ENCODE peak calls at places on chromosomes 6 and 20, in nine cellular contexts. One of them, this sample, is unnamed.

GRCh38 chr20:44125332-44126127 is 61.5 kb downstream of the JPH2 start:
- DNase-seq in vagina: no peak
- DNase-seq in Panc1: no peak
- DNase-seq in stomach: no peak
- DNase-seq in spleen: no peak
- DNase-seq in suprapubic skin: no peak
- DNase-seq in HCT116: no peak
- DNase-seq in endothelial cell of umbilical vein: no peak
- DNase-seq in sigmoid colon: peak
- DNase-seq in this sample: no peak

GRCh38 chr6:116087437-116088027 is 13.1 kb upstream of the NT5DC1 start:
- DNase-seq in spleen: no peak
- DNase-seq in suprapubic skin: no peak
- DNase-seq in vagina: no peak
- DNase-seq in endothelial cell of umbilical vein: no peak
- DNase-seq in stomach: no peak
- DNase-seq in HCT116: no peak
- DNase-seq in Panc1: no peak
- DNase-seq in sigmoid colon: no peak
- DNase-seq in this sample: no peak

GRCh38 chr20:25867776-25868649 is 171.4 kb upstream of the ZNF337 start:
- DNase-seq in sigmoid colon: peak
- DNase-seq in endothelial cell of umbilical vein: peak
- DNase-seq in Panc1: no peak
- DNase-seq in vagina: no peak
- DNase-seq in HCT116: no peak
- DNase-seq in suprapubic skin: no peak
- DNase-seq in spleen: peak
- DNase-seq in stomach: peak
- DNase-seq in this sample: peak

GRCh38 chr6:35388772-35389352 is 46.5 kb downstream of the PPARD start:
- DNase-seq in spleen: no peak
- DNase-seq in suprapubic skin: no peak
- DNase-seq in HCT116: no peak
- DNase-seq in Panc1: no peak
- DNase-seq in vagina: no peak
- DNase-seq in sigmoid colon: no peak
- DNase-seq in endothelial cell of umbilical vein: no peak
- DNase-seq in stomach: no peak
- DNase-seq in this sample: no peak

GRCh38 chr20:5195655-5196054 is 68.8 kb downstream of the CDS2 start:
- DNase-seq in sigmoid colon: no peak
- DNase-seq in HCT116: no peak
- DNase-seq in suprapubic skin: no peak
- DNase-seq in vagina: no peak
- DNase-seq in stomach: no peak
- DNase-seq in spleen: no peak
- DNase-seq in Panc1: no peak
- DNase-seq in endothelial cell of umbilical vein: no peak
- DNase-seq in this sample: no peak

GRCh38 chr20:12355185-12355584 is 437.5 kb downstream of the BTBD3 start:
- DNase-seq in HCT116: no peak
- DNase-seq in endothelial cell of umbilical vein: no peak
- DNase-seq in sigmoid colon: no peak
- DNase-seq in suprapubic skin: no peak
- DNase-seq in spleen: no peak
- DNase-seq in stomach: no peak
- DNase-seq in Panc1: no peak
- DNase-seq in vagina: no peak
- DNase-seq in this sample: no peak

GRCh38 chr20:24420567-24420966 is 48.9 kb upstream of the SYNDIG1 start:
- DNase-seq in vagina: no peak
- DNase-seq in suprapubic skin: no peak
- DNase-seq in spleen: no peak
- DNase-seq in stomach: no peak
- DNase-seq in endothelial cell of umbilical vein: no peak
- DNase-seq in sigmoid colon: no peak
- DNase-seq in HCT116: no peak
- DNase-seq in Panc1: no peak
- DNase-seq in this sample: no peak

GRCh38 chr6:143542915-143543314 is 31.4 kb upstream of the FUCA2 start:
- DNase-seq in sigmoid colon: no peak
- DNase-seq in spleen: no peak
- DNase-seq in stomach: no peak
- DNase-seq in HCT116: no peak
- DNase-seq in vagina: no peak
- DNase-seq in suprapubic skin: no peak
- DNase-seq in endothelial cell of umbilical vein: no peak
- DNase-seq in Panc1: no peak
- DNase-seq in this sample: no peak

GRCh38 chr6:166313255-166314070 is 5.3 kb upstream of the PRR18 start:
- DNase-seq in stomach: peak
- DNase-seq in suprapubic skin: no peak
- DNase-seq in vagina: no peak
- DNase-seq in spleen: no peak
- DNase-seq in Panc1: peak
- DNase-seq in sigmoid colon: no peak
- DNase-seq in HCT116: peak
- DNase-seq in endothelial cell of umbilical vein: peak
- DNase-seq in this sample: no peak

GRCh38 chr6:136149311-136149710 is 100.8 kb downstream of the MTFR2 start:
- DNase-seq in vagina: no peak
- DNase-seq in suprapubic skin: no peak
- DNase-seq in spleen: no peak
- DNase-seq in HCT116: no peak
- DNase-seq in Panc1: no peak
- DNase-seq in stomach: no peak
- DNase-seq in endothelial cell of umbilical vein: no peak
- DNase-seq in sigmoid colon: no peak
- DNase-seq in this sample: no peak

GRCh38 chr6:27617700-27618689 is 145.1 kb upstream of the ZNF184 start:
- DNase-seq in spleen: no peak
- DNase-seq in suprapubic skin: no peak
- DNase-seq in endothelial cell of umbilical vein: peak
- DNase-seq in vagina: no peak
- DNase-seq in HCT116: peak
- DNase-seq in sigmoid colon: no peak
- DNase-seq in stomach: no peak
- DNase-seq in Panc1: no peak
- DNase-seq in this sample: no peak

GRCh38 chr6:164825386-164825785 is 484.0 kb downstream of the C6orf118 start:
- DNase-seq in Panc1: no peak
- DNase-seq in HCT116: no peak
- DNase-seq in sigmoid colon: no peak
- DNase-seq in vagina: no peak
- DNase-seq in spleen: no peak
- DNase-seq in suprapubic skin: no peak
- DNase-seq in endothelial cell of umbilical vein: no peak
- DNase-seq in stomach: no peak
- DNase-seq in this sample: no peak

GRCh38 chr6:135496805-135497411 is 632 bp downstream of the AHI1 start:
- DNase-seq in sigmoid colon: no peak
- DNase-seq in spleen: no peak
- DNase-seq in endothelial cell of umbilical vein: no peak
- DNase-seq in vagina: no peak
- DNase-seq in stomach: no peak
- DNase-seq in HCT116: no peak
- DNase-seq in suprapubic skin: no peak
- DNase-seq in Panc1: no peak
- DNase-seq in this sample: no peak

GRCh38 chr6:71887006-71887743 is 825 bp downstream of the RIMS1 start:
- DNase-seq in vagina: no peak
- DNase-seq in HCT116: no peak
- DNase-seq in spleen: peak
- DNase-seq in Panc1: no peak
- DNase-seq in suprapubic skin: no peak
- DNase-seq in endothelial cell of umbilical vein: peak
- DNase-seq in sigmoid colon: peak
- DNase-seq in stomach: no peak
- DNase-seq in this sample: no peak

DNA sequence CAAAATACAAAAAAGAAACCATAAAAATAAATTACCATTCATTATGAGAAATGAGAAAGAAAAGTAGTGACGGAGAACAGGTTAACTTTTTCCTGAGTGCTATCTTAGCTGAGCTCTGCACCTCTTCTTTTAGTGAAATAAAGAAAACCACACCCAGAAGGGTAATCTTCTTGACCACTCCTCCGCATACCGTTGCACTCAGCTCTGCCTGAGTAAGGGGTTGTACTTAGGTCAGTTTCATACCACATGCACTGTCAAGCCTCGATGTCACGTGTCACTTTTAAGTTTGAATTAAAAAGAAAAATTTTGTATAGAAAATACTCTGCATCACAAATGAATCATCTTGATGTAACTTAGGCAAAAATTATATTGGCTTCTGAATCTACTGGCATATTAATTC is 2.8 kb downstream of the EZR start:
- DNase-seq in suprapubic skin: no peak
- DNase-seq in stomach: no peak
- DNase-seq in endothelial cell of umbilical vein: no peak
- DNase-seq in HCT116: no peak
- DNase-seq in spleen: no peak
- DNase-seq in vagina: no peak
- DNase-seq in Panc1: no peak
- DNase-seq in sigmoid colon: no peak
- DNase-seq in this sample: no peak
- H3K4me3 ChIP-seq in suprapubic skin: peak
- H3K4me3 ChIP-seq in stomach: peak
- H3K4me3 ChIP-seq in endothelial cell of umbilical vein: no peak
- H3K4me3 ChIP-seq in HCT116: peak
- H3K4me3 ChIP-seq in spleen: peak
- H3K4me3 ChIP-seq in vagina: no peak
- H3K4me3 ChIP-seq in Panc1: peak
- H3K4me3 ChIP-seq in sigmoid colon: no peak
- H3K4me3 ChIP-seq in this sample: peak

GRCh38 chr6:12490904-12491571 is 200.9 kb downstream of the EDN1 start:
- DNase-seq in sigmoid colon: no peak
- DNase-seq in vagina: no peak
- DNase-seq in stomach: no peak
- DNase-seq in spleen: no peak
- DNase-seq in HCT116: no peak
- DNase-seq in suprapubic skin: no peak
- DNase-seq in Panc1: no peak
- DNase-seq in endothelial cell of umbilical vein: peak
- DNase-seq in this sample: no peak
- TF ChIP-seq POLR2AphosphoS5 in sigmoid colon: no peak
- TF ChIP-seq POLR2AphosphoS5 in vagina: no peak
- TF ChIP-seq POLR2AphosphoS5 in stomach: no peak
- TF ChIP-seq POLR2AphosphoS5 in spleen: no peak
- TF ChIP-seq POLR2AphosphoS5 in HCT116: no peak
- TF ChIP-seq POLR2AphosphoS5 in suprapubic skin: no peak
- TF ChIP-seq POLR2AphosphoS5 in Panc1: no peak
- TF ChIP-seq POLR2AphosphoS5 in endothelial cell of umbilical vein: peak
- TF ChIP-seq POLR2AphosphoS5 in this sample: no peak

GRCh38 chr6:5672581-5673011 is 334.1 kb downstream of the NRN1 start:
- DNase-seq in sigmoid colon: peak
- DNase-seq in spleen: no peak
- DNase-seq in vagina: no peak
- DNase-seq in endothelial cell of umbilical vein: no peak
- DNase-seq in suprapubic skin: no peak
- DNase-seq in stomach: no peak
- DNase-seq in HCT116: no peak
- DNase-seq in Panc1: no peak
- DNase-seq in this sample: no peak

GRCh38 chr6:5673016-5673415 is 333.7 kb downstream of the NRN1 start:
- DNase-seq in sigmoid colon: no peak
- DNase-seq in HCT116: no peak
- DNase-seq in endothelial cell of umbilical vein: no peak
- DNase-seq in stomach: no peak
- DNase-seq in Panc1: no peak
- DNase-seq in vagina: no peak
- DNase-seq in suprapubic skin: no peak
- DNase-seq in spleen: no peak
- DNase-seq in this sample: no peak

GRCh38 chr6:5671162-5671561 is 335.6 kb downstream of the NRN1 start:
- DNase-seq in HCT116: no peak
- DNase-seq in Panc1: no peak
- DNase-seq in sigmoid colon: no peak
- DNase-seq in spleen: no peak
- DNase-seq in vagina: no peak
- DNase-seq in stomach: no peak
- DNase-seq in suprapubic skin: no peak
- DNase-seq in endothelial cell of umbilical vein: no peak
- DNase-seq in this sample: no peak

GRCh38 chr6:5670381-5670780 is 336.3 kb downstream of the NRN1 start:
- DNase-seq in endothelial cell of umbilical vein: no peak
- DNase-seq in sigmoid colon: no peak
- DNase-seq in stomach: no peak
- DNase-seq in Panc1: no peak
- DNase-seq in suprapubic skin: no peak
- DNase-seq in HCT116: no peak
- DNase-seq in vagina: no peak
- DNase-seq in spleen: no peak
- DNase-seq in this sample: no peak

DNA sequence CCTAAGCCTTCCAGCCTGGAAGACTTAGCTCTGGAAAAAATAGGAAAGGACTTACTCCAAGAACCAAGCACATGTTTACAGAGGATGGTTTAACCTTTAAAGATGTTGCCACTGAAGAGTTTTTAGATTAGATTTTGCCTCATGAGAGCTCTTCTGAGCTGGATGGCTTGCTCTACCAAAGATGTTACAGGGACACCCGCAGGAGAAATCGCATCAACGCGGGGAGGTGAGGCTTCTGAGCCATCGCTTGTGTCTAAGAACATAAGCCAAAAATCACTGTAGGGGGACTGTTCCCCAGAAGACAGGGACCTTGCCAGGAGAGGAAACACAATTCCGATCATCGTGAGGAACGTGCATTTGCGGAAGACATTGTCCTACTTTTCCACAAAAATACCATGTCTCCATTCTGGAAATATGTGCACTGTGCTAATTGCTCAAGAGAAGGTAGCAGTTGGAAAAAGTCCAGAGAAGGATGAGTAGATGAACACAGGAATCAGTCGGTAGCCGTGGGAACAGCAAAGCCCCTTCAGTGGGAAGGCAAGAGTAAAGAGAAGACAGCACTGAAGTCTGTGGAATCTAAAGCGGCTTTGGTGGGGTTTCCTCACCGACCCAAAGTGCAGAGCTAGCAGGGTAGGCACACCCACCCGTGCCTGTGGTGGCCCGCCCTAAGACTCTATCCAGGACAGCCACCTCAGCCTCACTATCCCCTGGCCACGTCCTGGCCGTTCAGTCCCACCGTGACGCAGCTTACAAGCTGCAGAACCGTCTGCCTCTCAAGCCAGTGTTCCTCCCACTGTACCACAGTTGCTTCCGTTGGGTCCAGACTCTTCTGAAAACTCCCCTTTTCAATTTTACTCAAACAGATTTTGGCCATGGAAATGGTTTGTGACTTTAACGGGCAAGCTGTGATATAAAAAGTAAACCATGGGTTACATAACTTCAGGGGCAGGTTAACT is 334.8 kb downstream of the NRN1 start:
- DNase-seq in vagina: no peak
- DNase-seq in Panc1: no peak
- DNase-seq in suprapubic skin: no peak
- DNase-seq in spleen: no peak
- DNase-seq in HCT116: no peak
- DNase-seq in stomach: no peak
- DNase-seq in endothelial cell of umbilical vein: no peak
- DNase-seq in sigmoid colon: peak
- DNase-seq in this sample: no peak
- H3K4me3 ChIP-seq in vagina: peak
- H3K4me3 ChIP-seq in Panc1: no peak
- H3K4me3 ChIP-seq in suprapubic skin: no peak
- H3K4me3 ChIP-seq in spleen: no peak
- H3K4me3 ChIP-seq in HCT116: no peak
- H3K4me3 ChIP-seq in stomach: no peak
- H3K4me3 ChIP-seq in endothelial cell of umbilical vein: no peak
- H3K4me3 ChIP-seq in sigmoid colon: no peak
- H3K4me3 ChIP-seq in this sample: no peak

GRCh38 chr20:3312940-3313656 is 74.1 kb upstream of the SLC4A11 start:
- DNase-seq in spleen: no peak
- DNase-seq in Panc1: no peak
- DNase-seq in endothelial cell of umbilical vein: peak
- DNase-seq in vagina: no peak
- DNase-seq in stomach: no peak
- DNase-seq in HCT116: no peak
- DNase-seq in suprapubic skin: no peak
- DNase-seq in sigmoid colon: no peak
- DNase-seq in this sample: no peak
- TF ChIP-seq POLR2AphosphoS5 in spleen: no peak
- TF ChIP-seq POLR2AphosphoS5 in Panc1: no peak
- TF ChIP-seq POLR2AphosphoS5 in endothelial cell of umbilical vein: no peak
- TF ChIP-seq POLR2AphosphoS5 in vagina: no peak
- TF ChIP-seq POLR2AphosphoS5 in stomach: no peak
- TF ChIP-seq POLR2AphosphoS5 in HCT116: no peak
- TF ChIP-seq POLR2AphosphoS5 in suprapubic skin: peak
- TF ChIP-seq POLR2AphosphoS5 in sigmoid colon: no peak
- TF ChIP-seq POLR2AphosphoS5 in this sample: no peak

This sample was measured in prostate gland.